ENCODE peak calls at places on chromosomes 3 and 15, in six cellular contexts. G, J, H, U, X and N are unnamed samples.

GRCh38 chr3:52153389-52154096 is 680 bp downstream of the POC1A start:
- DNase-seq in G (peak), J (peak), H (peak), U (peak), X (peak), N (peak)

GRCh38 chr15:22799902-22800301 is 13.5 kb downstream of the NIPA1 start:
- DNase-seq in G (no peak), J (no peak), H (no peak), U (no peak), X (no peak), N (no peak)

GRCh38 chr3:11274743-11275142 is 2.5 kb downstream of the ATG7 start:
- DNase-seq in G (no peak), J (no peak), H (no peak), U (no peak), X (no peak), N (no peak)

GRCh38 chr15:34436956-34437442 is 609 bp downstream of the GOLGA8A start:
- DNase-seq in G (peak), J (no peak), H (no peak), U (peak), X (peak), N (peak)

GRCh38 chr15:93029613-93030429 is 59.2 kb downstream of the RGMA start:
- DNase-seq in G (no peak), J (no peak), H (no peak), U (no peak), X (peak), N (no peak)

GRCh38 chr3:150203273-150203672 is 204.8 kb upstream of the TSC22D2 start:
- DNase-seq in G (no peak), J (no peak), H (no peak), U (no peak), X (no peak), N (no peak)

GRCh38 chr3:129050556-129051295 is 9.9 kb upstream of the GP9 start:
- DNase-seq in G (no peak), J (no peak), H (no peak), U (no peak), X (no peak), N (no peak)

GRCh38 chr3:126031981-126032471 is 51.9 kb downstream of the SLC41A3 start:
- DNase-seq in G (no peak), J (no peak), H (no peak), U (no peak), X (no peak), N (no peak)

GRCh38 chr3:51873876-51874275 is 1.5 kb downstream of the IQCF5 start:
- DNase-seq in G (no peak), J (no peak), H (no peak), U (no peak), X (no peak), N (no peak)

GRCh38 chr3:79369306-79369705 is 398.5 kb downstream of the ROBO1 start:
- DNase-seq in G (peak), J (peak), H (no peak), U (no peak), X (peak), N (no peak)

GRCh38 chr15:99305761-99306505 is 54.7 kb downstream of the LRRC28 start:
- DNase-seq in G (peak), J (no peak), H (no peak), U (peak), X (peak), N (no peak)

GRCh38 chr3:143644370-143645089 is 203.7 kb downstream of the SLC9A9 start:
- DNase-seq in G (peak), J (peak), H (peak), U (peak), X (peak), N (peak)

GRCh38 chr3:155714295-155714718 is 30.6 kb downstream of the PLCH1 start:
- DNase-seq in G (no peak), J (no peak), H (no peak), U (no peak), X (no peak), N (no peak)

GRCh38 chr3:122926322-122926721 is 101.2 kb downstream of the SEMA5B start:
- DNase-seq in G (no peak), J (no peak), H (no peak), U (no peak), X (no peak), N (no peak)

GRCh38 chr3:45799586-45799985 is 3.2 kb upstream of the SLC6A20 start:
- DNase-seq in G (no peak), J (no peak), H (no peak), U (no peak), X (no peak), N (no peak)

GRCh38 chr3:14224895-14225294 is 46.3 kb downstream of the LSM3 start:
- DNase-seq in G (no peak), J (peak), H (no peak), U (no peak), X (no peak), N (no peak)

GRCh38 chr3:172023915-172024314 is 15.5 kb upstream of the FNDC3B start:
- DNase-seq in G (no peak), J (no peak), H (no peak), U (no peak), X (no peak), N (no peak)

GRCh38 chr3:184551103-184551502 is 10.5 kb upstream of the EPHB3 start:
- DNase-seq in G (no peak), J (no peak), H (no peak), U (no peak), X (no peak), N (no peak)

GRCh38 chr3:52216585-52217408 is 8.6 kb downstream of the TLR9 start:
- DNase-seq in G (no peak), J (peak), H (no peak), U (peak), X (peak), N (no peak)

GRCh38 chr15:78681306-78682012 is 40.4 kb upstream of the CHRNB4 start:
- DNase-seq in G (no peak), J (no peak), H (no peak), U (no peak), X (no peak), N (no peak)

GRCh38 chr3:65545429-65545828 is 493.3 kb downstream of the MAGI1 start:
- DNase-seq in G (no peak), J (peak), H (no peak), U (no peak), X (peak), N (no peak)

GRCh38 chr3:169334994-169335393 is 328.5 kb downstream of the MECOM start:
- DNase-seq in G (no peak), J (no peak), H (no peak), U (no peak), X (no peak), N (no peak)
- TF ChIP-seq CTCF in G (no peak), J (no peak), H (no peak), U (no peak), X (no peak), N (no peak)

DNA sequence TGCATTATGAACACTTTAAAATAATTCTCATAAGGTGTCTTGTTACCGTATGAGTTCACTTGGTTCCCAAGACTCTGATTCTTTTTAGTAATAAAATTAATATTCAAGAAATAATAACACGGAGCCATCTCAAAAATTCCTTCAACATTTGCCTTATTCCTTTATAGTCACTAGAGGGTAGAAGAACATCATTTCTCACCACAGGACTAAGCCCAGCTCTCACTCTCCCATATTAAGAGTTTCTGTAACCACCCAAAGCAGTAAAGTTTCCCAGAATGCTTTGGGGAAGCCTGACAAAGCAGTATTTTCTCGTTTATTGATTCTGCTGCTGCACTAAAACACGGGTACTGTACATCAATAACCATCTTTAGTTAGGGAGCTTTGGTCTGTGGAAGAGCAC is 114.9 kb downstream of the MCTP2 start:
- DNase-seq in G (no peak), J (peak), H (no peak), U (no peak), X (peak), N (no peak)
- TF ChIP-seq CTCF in G (no peak), J (peak), H (no peak), U (no peak), X (no peak), N (no peak)

DNA sequence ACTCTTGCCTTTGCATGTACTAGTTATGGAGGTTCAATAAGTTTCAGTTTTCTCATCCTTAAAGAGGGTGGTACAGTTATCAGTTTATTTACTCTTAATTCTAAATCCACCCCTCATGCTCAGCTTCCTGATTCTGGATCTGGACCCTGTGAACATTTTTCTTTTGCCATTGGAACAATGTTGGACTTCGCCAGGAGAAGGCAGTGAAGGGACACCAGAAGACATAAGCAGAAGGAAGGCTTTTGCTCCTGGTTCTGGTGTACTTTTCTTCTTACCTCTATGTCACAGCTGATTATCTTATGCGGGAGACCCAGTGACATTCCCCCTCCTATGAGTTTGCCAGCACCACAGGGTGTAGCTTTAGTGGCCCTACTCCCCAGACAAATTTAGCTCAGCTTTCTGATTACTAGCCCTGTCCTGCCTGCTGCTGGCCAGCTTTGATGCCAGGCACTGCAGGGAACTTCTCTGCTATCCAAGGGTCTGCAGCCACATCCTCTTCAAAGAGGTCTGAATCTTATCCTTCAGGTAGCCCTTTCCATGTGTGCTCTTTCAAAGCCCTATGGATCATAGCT is 466.3 kb upstream of the EPHA3 start:
- DNase-seq in G (peak), J (no peak), H (no peak), U (no peak), X (no peak), N (no peak)
- TF ChIP-seq CTCF in G (no peak), J (no peak), H (no peak), U (no peak), X (no peak), N (no peak)

GRCh38 chr3:112786002-112786590 is 60.6 kb downstream of the CD200R1L start:
- DNase-seq in G (peak), J (no peak), H (no peak), U (no peak), X (no peak), N (no peak)
- TF ChIP-seq CTCF in G (no peak), J (no peak), H (no peak), U (no peak), X (no peak), N (no peak)